ENCODE peak calls at places on chromosomes 13 and 19, in four cellular contexts. M is HCT116, Q is SK-N-SH, P is HepG2. R is an unnamed sample.

GRCh38 chr13:42041684-42042035 is 6.8 kb upstream of the DGKH start:
- DNase-seq in M (no peak), Q (peak), P (no peak), R (peak)

GRCh38 chr13:64311112-64311511 is 2895.5 kb upstream of the PCDH20 start:
- DNase-seq in M (no peak), Q (no peak), P (no peak), R (no peak)

GRCh38 chr13:114142640-114143490 is 10.4 kb upstream of the RASA3 start:
- DNase-seq in M (no peak), Q (peak), P (no peak), R (no peak)

GRCh38 chr13:27954406-27954851 is 14.7 kb downstream of the CDX2 start:
- DNase-seq in M (no peak), Q (peak), P (no peak), R (no peak)

GRCh38 chr13:44967656-44968451 is 21.4 kb downstream of the NUFIP1 start:
- DNase-seq in M (no peak), Q (no peak), P (no peak), R (no peak)

GRCh38 chr13:29707876-29708543 is 112.5 kb upstream of the SLC7A1 start:
- DNase-seq in M (peak), Q (peak), P (peak), R (peak)

GRCh38 chr13:111395511-111396393 is 75.3 kb downstream of the TEX29 start:
- DNase-seq in M (no peak), Q (no peak), P (no peak), R (no peak)

GRCh38 chr19:17922138-17922537 is 10.7 kb upstream of the CCDC124 start:
- DNase-seq in M (no peak), Q (no peak), P (no peak), R (no peak)

GRCh38 chr13:112057736-112058518 is 9.0 kb upstream of the SOX1 start:
- DNase-seq in M (no peak), Q (no peak), P (no peak), R (no peak)

GRCh38 chr13:45367358-45367757 is 26.4 kb upstream of the TPT1 start:
- DNase-seq in M (peak), Q (no peak), P (peak), R (no peak)

GRCh38 chr13:46129955-46130354 is 25.1 kb upstream of the CPB2 start:
- DNase-seq in M (no peak), Q (no peak), P (no peak), R (no peak)

GRCh38 chr19:49590071-49590970 is 661 bp upstream of the PRR12 start:
- DNase-seq in M (peak), Q (peak), P (peak), R (peak)

GRCh38 chr19:13882841-13883240 is 5.9 kb downstream of the NANOS3 start:
- DNase-seq in M (no peak), Q (peak), P (no peak), R (no peak)

GRCh38 chr19:41563847-41564514 is 12.0 kb upstream of the CEACAM21 start:
- DNase-seq in M (no peak), Q (no peak), P (no peak), R (no peak)

GRCh38 chr19:18107235-18108083 is 9.9 kb downstream of the MAST3 start:
- DNase-seq in M (no peak), Q (peak), P (no peak), R (no peak)

GRCh38 chr19:58409010-58409790 is 751 bp downstream of the ZNF584 start:
- DNase-seq in M (no peak), Q (peak), P (no peak), R (peak)

GRCh38 chr19:54905908-54906511 is at the start of gene NCR1:
- DNase-seq in M (no peak), Q (no peak), P (no peak), R (no peak)

GRCh38 chr19:16222806-16223205 is 25.1 kb downstream of the AP1M1 start:
- DNase-seq in M (no peak), Q (no peak), P (no peak), R (no peak)

GRCh38 chr13:55341891-55342290 is 1798.8 kb upstream of the PRR20A start:
- DNase-seq in M (no peak), Q (no peak), P (no peak), R (no peak)

GRCh38 chr13:51035469-51035868 is 75.6 kb downstream of the C13orf42 start:
- DNase-seq in M (no peak), Q (no peak), P (no peak), R (no peak)

GRCh38 chr13:40442191-40442590 is 224.2 kb downstream of the FOXO1 start:
- DNase-seq in M (no peak), Q (no peak), P (no peak), R (no peak)

GRCh38 chr19:6066661-6067646 is 43.3 kb downstream of the RFX2 start:
- DNase-seq in M (no peak), Q (peak), P (peak), R (peak)

GRCh38 chr19:23440791-23441190 is 45.5 kb upstream of the ZNF91 start:
- DNase-seq in M (no peak), Q (peak), P (no peak), R (peak)

GRCh38 chr13:87669379-87669978 is 1.7 kb upstream of the SLITRK5 start:
- DNase-seq in M (no peak), Q (peak), P (peak), R (no peak)

GRCh38 chr19:47047272-47047930 is 1.0 kb downstream of the TMEM160 start:
- DNase-seq in M (no peak), Q (no peak), P (no peak), R (no peak)

GRCh38 chr13:91319996-91320395 is 27.5 kb upstream of the MIR17HG start:
- DNase-seq in M (no peak), Q (no peak), P (no peak), R (no peak)

GRCh38 chr13:105037064-105037463 is 1498.4 kb downstream of the EFNB2 start:
- DNase-seq in M (no peak), Q (no peak), P (no peak), R (no peak)

GRCh38 chr13:111344471-111345191 is 24.2 kb downstream of the TEX29 start:
- DNase-seq in M (no peak), Q (no peak), P (peak), R (peak)

GRCh38 chr13:33279898-33280549 is 5.5 kb downstream of the STARD13 start:
- DNase-seq in M (no peak), Q (no peak), P (peak), R (peak)

GRCh38 chr13:41315466-41316047 is 4.5 kb downstream of the NAA16 start:
- DNase-seq in M (no peak), Q (no peak), P (no peak), R (no peak)

GRCh38 chr13:95385808-95386207 is 84.6 kb upstream of the ABCC4 start:
- DNase-seq in M (no peak), Q (no peak), P (no peak), R (no peak)

GRCh38 chr19:4326837-4327251 is 11.8 kb downstream of the STAP2 start:
- DNase-seq in M (no peak), Q (peak), P (no peak), R (no peak)
- TF ChIP-seq JUND in M (no peak), Q (no peak), P (no peak), R (no peak)

GRCh38 chr19:51333836-51334460 is 8.0 kb downstream of the VSIG10L start:
- DNase-seq in M (peak), Q (peak), P (no peak), R (no peak)
- TF ChIP-seq JUND in M (no peak), Q (no peak), P (no peak), R (no peak)

GRCh38 chr13:36130542-36131214 is 504 bp downstream of the DCLK1 start:
- DNase-seq in M (no peak), Q (peak), P (no peak), R (no peak)
- TF ChIP-seq JUND in M (no peak), Q (no peak), P (no peak), R (no peak)

DNA sequence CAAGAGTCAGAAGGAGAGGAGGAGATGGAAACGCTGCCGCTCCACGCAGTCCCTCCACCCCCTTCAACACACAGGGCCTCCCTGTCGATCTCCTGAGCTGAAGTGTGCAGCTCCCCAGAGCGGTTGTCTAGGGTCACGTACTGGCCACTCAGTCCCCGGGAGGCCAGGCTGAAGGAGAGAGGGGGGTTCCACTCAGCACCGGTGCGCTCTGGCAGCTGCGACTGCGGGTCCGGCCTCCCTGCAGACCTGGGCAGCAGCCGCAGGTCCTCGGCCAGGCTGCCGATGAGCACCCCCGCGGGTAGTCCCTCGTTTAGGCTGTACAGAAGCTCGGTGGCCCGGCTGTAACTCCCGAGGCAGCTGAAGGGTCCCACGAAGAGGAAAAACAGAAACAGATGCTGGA is 2.1 kb downstream of the PCDH20 start:
- DNase-seq in M (no peak), Q (peak), P (no peak), R (no peak)
- TF ChIP-seq JUND in M (no peak), Q (no peak), P (no peak), R (no peak)

GRCh38 chr19:56595548-56595899 is 422 bp downstream of the ZNF71 start:
- DNase-seq in M (no peak), Q (no peak), P (no peak), R (peak)

GRCh38 chr19:56594446-56594782 is 688 bp upstream of the ZNF71 start:
- DNase-seq in M (no peak), Q (no peak), P (no peak), R (no peak)

GRCh38 chr19:56596676-56597075 is 1.6 kb downstream of the ZNF71 start:
- DNase-seq in M (no peak), Q (no peak), P (no peak), R (no peak)

GRCh38 chr19:56597696-56598095 is 2.6 kb downstream of the ZNF71 start:
- DNase-seq in M (no peak), Q (no peak), P (no peak), R (no peak)

GRCh38 chr19:56594783-56595547 is at the start of gene ZNF71:
- DNase-seq in M (no peak), Q (peak), P (peak), R (peak)
- TF ChIP-seq JUND in M (no peak), Q (no peak), P (no peak), R (no peak)

GRCh38 chr13:99873832-99874430 is 97.6 kb downstream of the ZIC5 start:
- DNase-seq in M (no peak), Q (no peak), P (no peak), R (no peak)

GRCh38 chr13:99873141-99873540 is 98.4 kb downstream of the ZIC5 start:
- DNase-seq in M (no peak), Q (no peak), P (no peak), R (no peak)

GRCh38 chr13:99878921-99879610 is 92.5 kb downstream of the ZIC5 start:
- DNase-seq in M (no peak), Q (no peak), P (no peak), R (no peak)

GRCh38 chr13:99875391-99875790 is 96.2 kb downstream of the ZIC5 start:
- DNase-seq in M (no peak), Q (no peak), P (no peak), R (no peak)

GRCh38 chr13:99876651-99877050 is 94.9 kb downstream of the ZIC5 start:
- DNase-seq in M (no peak), Q (no peak), P (no peak), R (no peak)
- TF ChIP-seq JUND in M (no peak), Q (no peak), P (no peak), R (no peak)

GRCh38 chr13:48110132-48110868 is 15.4 kb upstream of the MED4 start:
- DNase-seq in M (no peak), Q (no peak), P (no peak), R (no peak)

GRCh38 chr13:48108106-48108505 is 13.2 kb upstream of the MED4 start:
- DNase-seq in M (no peak), Q (no peak), P (no peak), R (no peak)

GRCh38 chr13:48116808-48117207 is 21.9 kb upstream of the MED4 start:
- DNase-seq in M (no peak), Q (no peak), P (no peak), R (no peak)

GRCh38 chr13:48112896-48113525 is 18.1 kb upstream of the MED4 start:
- DNase-seq in M (no peak), Q (no peak), P (no peak), R (no peak)

GRCh38 chr13:48110930-48111721 is 16.2 kb upstream of the MED4 start:
- DNase-seq in M (no peak), Q (no peak), P (peak), R (peak)
- TF ChIP-seq JUND in M (no peak), Q (no peak), P (no peak), R (no peak)

GRCh38 chr19:2477732-2478191 is 1.8 kb downstream of the GADD45B start:
- DNase-seq in M (no peak), Q (no peak), P (no peak), R (peak)
- TF ChIP-seq JUND in M (peak), Q (no peak), P (no peak), R (no peak)

DNA sequence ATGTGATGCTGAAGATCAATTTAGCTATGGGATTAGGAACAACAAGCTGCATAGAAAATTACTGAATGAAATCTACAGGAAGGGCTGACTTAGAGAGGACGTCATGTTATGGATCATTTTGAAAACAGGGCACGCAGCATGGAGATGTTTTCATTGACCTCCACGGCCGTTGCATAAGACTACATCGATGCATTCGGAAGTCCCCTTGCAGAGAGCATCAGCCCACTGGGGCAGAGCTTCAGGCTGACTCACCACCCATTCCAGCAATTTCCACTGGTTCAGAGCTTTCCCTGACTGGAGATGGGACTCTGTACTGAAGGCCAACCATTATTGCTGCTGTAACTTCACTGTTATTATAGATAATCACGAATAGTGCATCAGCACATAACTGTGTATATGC is 305.3 kb downstream of the IRS2 start:
- DNase-seq in M (no peak), Q (no peak), P (no peak), R (no peak)
- TF ChIP-seq JUND in M (no peak), Q (no peak), P (no peak), R (no peak)

GRCh38 chr13:106373304-106373988 is 162.0 kb downstream of the EFNB2 start:
- DNase-seq in M (no peak), Q (no peak), P (no peak), R (no peak)
- TF ChIP-seq JUND in M (no peak), Q (no peak), P (no peak), R (no peak)